ENCODE peak calls at places on chromosomes 12 and 14, in ten cellular contexts. L, C, G, T, D, E, H, W, V and A are unnamed samples.

GRCh38 chr12:132185698-132186097 is 41.4 kb downstream of the NOC4L start:
- DNase-seq in E (no peak), D (no peak), C (no peak), L (peak; percentile 72), H (no peak), W (no peak), V (no peak), G (no peak), T (no peak), A (no peak)

GRCh38 chr12:93868771-93869170 is 191.6 kb downstream of the CRADD start:
- DNase-seq in V (no peak), G (peak; percentile 26), W (no peak), L (no peak), H (peak; percentile 52), C (no peak), E (peak; percentile 30), D (no peak), T (no peak), A (no peak)

GRCh38 chr12:19129486-19130223 is at the start of gene PLEKHA5:
- DNase-seq in W (peak; percentile 69), H (peak; percentile 64), G (peak; percentile 65), L (peak; percentile 33), D (peak; percentile 76), E (peak; percentile 77), V (peak; percentile 23), C (peak; percentile 91), T (peak; percentile 87), A (peak; percentile 70)

GRCh38 chr12:58647495-58647894 is 272.8 kb downstream of the LRIG3 start:
- DNase-seq in V (no peak), D (no peak), C (no peak), L (no peak), E (no peak), G (no peak), T (no peak), W (no peak), H (no peak), A (no peak)

GRCh38 chr14:91228112-91229004 is 16.1 kb downstream of the GPR68 start:
- DNase-seq in W (no peak), E (no peak), D (no peak), H (peak; percentile 84), T (no peak), L (peak; percentile 89), C (no peak), V (no peak), G (no peak), A (no peak)

GRCh38 chr14:104333903-104334811 is 195.8 kb downstream of the KIF26A start:
- DNase-seq in W (no peak), E (peak; percentile 12), T (no peak), D (no peak), L (no peak), C (no peak), H (no peak), V (no peak), G (no peak), A (peak; percentile 13)

GRCh38 chr14:69850086-69850735 is 29.0 kb upstream of the SMOC1 start:
- DNase-seq in H (no peak), C (peak; percentile 54), D (no peak), T (no peak), E (peak; percentile 23), W (no peak), L (no peak), V (no peak), G (no peak), A (no peak)

GRCh38 chr12:11832100-11832499 is 182.6 kb downstream of the ETV6 start:
- DNase-seq in D (no peak), E (no peak), C (no peak), T (no peak), L (no peak), W (no peak), H (no peak), V (no peak), G (no peak), A (no peak)

GRCh38 chr12:90449611-90450010 is 505.4 kb downstream of the CCER1 start:
- DNase-seq in L (no peak), D (no peak), C (no peak), T (no peak), H (no peak), W (no peak), V (no peak), G (no peak), E (no peak), A (no peak)

GRCh38 chr12:1572731-1573130 is 21.6 kb downstream of the FBXL14 start:
- DNase-seq in T (no peak), E (no peak), V (no peak), D (no peak), H (no peak), L (no peak), G (no peak), W (no peak), C (no peak), A (no peak)

GRCh38 chr12:50242751-50243191 is 40.5 kb downstream of the LIMA1 start:
- DNase-seq in H (peak; percentile 83), L (no peak), T (no peak), V (no peak), D (no peak), E (no peak), G (no peak), C (no peak), W (no peak), A (no peak)

GRCh38 chr12:83183132-83183531 is 496.4 kb downstream of the TMTC2 start:
- DNase-seq in W (no peak), G (no peak), H (no peak), L (no peak), V (no peak), C (no peak), E (no peak), T (no peak), D (no peak), A (no peak)

GRCh38 chr12:111447571-111448265 is 42.0 kb downstream of the SH2B3 start:
- DNase-seq in D (peak; percentile 10), L (no peak), E (peak; percentile 14), G (no peak), W (peak; percentile 54), C (no peak), H (no peak), T (no peak), V (no peak), A (peak; percentile 22)
- H3K27ac ChIP-seq in D (peak overlapping the region; percentile 23), L (no peak overlapping the region), E (no peak overlapping the region), G (no peak overlapping the region), W (peak overlapping the region; percentile 87), C (no peak overlapping the region), H (no peak overlapping the region), T (no peak overlapping the region), V (no peak overlapping the region), A (peak overlapping the region; percentile 53)

GRCh38 chr12:69107541-69107940 is 131.8 kb upstream of the CPSF6 start:
- DNase-seq in G (no peak), E (no peak), W (no peak), D (no peak), H (no peak), C (no peak), T (no peak), L (no peak), V (no peak), A (no peak)

GRCh38 chr12:69105101-69105613 is 134.2 kb upstream of the CPSF6 start:
- DNase-seq in D (no peak), E (no peak), W (no peak), T (peak; percentile 61), G (no peak), L (no peak), V (no peak), H (no peak), C (no peak), A (no peak)

GRCh38 chr12:69112616-69113015 is 126.8 kb upstream of the CPSF6 start:
- DNase-seq in C (no peak), D (no peak), V (no peak), W (no peak), E (no peak), H (no peak), T (no peak), L (no peak), G (no peak), A (no peak)

GRCh38 chr12:69106482-69107118 is 132.8 kb upstream of the CPSF6 start:
- DNase-seq in G (no peak), W (no peak), V (no peak), T (no peak), C (no peak), L (no peak), E (no peak), D (no peak), H (no peak), A (no peak)

DNA sequence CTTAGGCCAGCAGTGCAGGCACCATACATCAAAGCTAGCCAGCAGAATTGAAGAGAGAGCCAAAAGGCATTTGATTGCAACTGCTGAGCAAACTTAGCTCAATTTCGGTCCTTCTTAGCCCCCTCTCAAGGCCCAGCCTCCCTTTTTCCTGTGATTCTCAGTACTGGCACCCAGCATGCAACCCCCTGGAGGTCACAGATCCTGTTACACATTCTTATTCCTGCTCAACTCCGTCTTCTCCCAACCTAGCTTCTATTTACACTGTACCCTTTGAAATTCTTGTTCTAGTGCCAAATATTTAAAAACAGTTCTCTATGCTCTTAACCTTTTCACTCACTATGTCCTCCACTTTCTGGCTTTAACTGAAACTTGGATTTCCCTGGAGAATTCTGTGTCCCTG is 131.3 kb upstream of the CPSF6 start:
- DNase-seq in D (no peak), H (no peak), C (no peak), L (no peak), G (no peak), E (no peak), W (no peak), V (no peak), T (no peak), A (no peak)
- TF ChIP-seq CTCF in D (no peak), H (no peak), C (no peak), L (no peak), G (no peak), E (no peak), W (no peak), V (no peak), T (no peak), A (no peak)

DNA sequence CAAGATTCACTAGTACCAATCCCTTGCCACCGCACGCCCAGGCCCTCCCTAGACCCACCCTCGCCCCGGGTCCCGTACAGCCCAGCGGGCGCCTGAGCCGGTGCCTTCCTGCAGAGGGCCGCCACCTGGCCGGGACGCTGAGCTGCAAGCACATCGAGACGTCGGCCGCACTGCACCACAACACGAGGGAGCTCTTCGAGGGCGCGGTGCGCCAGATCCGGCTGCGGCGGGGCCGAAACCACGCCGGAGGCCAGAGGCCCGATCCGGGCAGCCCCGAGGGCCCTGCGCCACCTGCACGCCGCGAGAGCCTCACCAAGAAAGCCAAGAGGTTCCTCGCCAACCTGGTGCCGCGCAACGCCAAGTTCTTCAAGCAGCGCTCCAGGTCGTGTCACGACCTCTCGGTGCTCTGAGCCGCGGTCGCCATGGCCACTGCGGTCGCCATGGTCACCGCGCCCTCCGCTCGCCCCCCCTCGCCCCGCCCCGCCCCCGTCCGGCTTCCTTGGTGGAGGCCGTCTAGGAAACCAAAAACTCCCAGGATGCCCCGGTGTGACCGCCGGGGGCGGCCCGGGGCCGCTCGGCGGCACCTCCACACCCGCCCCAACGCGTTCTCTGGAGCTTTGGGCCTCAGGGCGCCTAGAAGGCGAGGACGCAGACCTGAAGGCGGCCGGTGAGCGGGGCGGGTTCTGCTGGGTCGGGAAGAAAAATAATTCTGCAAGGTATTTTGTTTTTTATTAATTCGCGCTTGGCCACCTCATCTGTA is 3.7 kb downstream of the REM2 start:
- DNase-seq in D (peak; percentile 80), G (peak; percentile 38), E (peak; percentile 84), T (no peak), V (peak; percentile 49), C (peak; percentile 78), W (peak; percentile 62), H (peak; percentile 13), L (peak; percentile 69), A (peak; percentile 88)
- H3K27ac ChIP-seq in D (peak overlapping the region; percentile 44), G (peak overlapping the region; percentile 68), E (peak overlapping the region; percentile 73), T (no peak overlapping the region), V (peak overlapping the region; percentile 93), C (peak overlapping the region; percentile 91), W (no peak overlapping the region), H (peak overlapping the region; percentile 6), L (peak overlapping the region; percentile 39), A (peak overlapping the region; percentile 82)

GRCh38 chr12:48813464-48814312 is 4.6 kb upstream of the CACNB3 start:
- DNase-seq in E (peak; percentile 43), D (no peak), H (peak; percentile 50), G (no peak), T (no peak), V (no peak), C (peak; percentile 44), W (no peak), L (no peak), A (no peak)
- TF ChIP-seq CTCF in E (no peak), D (no peak), H (peak; percentile 28), G (no peak), T (no peak), V (no peak), C (no peak), W (no peak), L (no peak), A (no peak)